ENCODE peak calls at places on chromosomes 4 and X, in five cellular contexts. F is AG04449, U is foreskin keratinocyte, V is GM12865, K is WERI-Rb-1. S is an unnamed sample.

GRCh38 chr4:15882675-15883086 is 55.9 kb downstream of the FGFBP1 start:
- DNase-seq in F (peak; percentile 38), U (peak; percentile 32), V (peak; percentile 86), K (peak; percentile 62), S (peak; percentile 47)

GRCh38 chr4:3868146-3868840 is 102.1 kb downstream of the ADRA2C start:
- DNase-seq in F (no peak), U (no peak), V (no peak), K (peak; percentile 7), S (peak; percentile 45)

GRCh38 chrX:15146515-15146914 is 123.4 kb downstream of the ASB9 start:
- DNase-seq in F (no peak), U (no peak), V (peak; percentile 17), K (peak; percentile 11), S (peak; percentile 39)

GRCh38 chr4:76947369-76947768 is 2.2 kb upstream of the SEPTIN11 start:
- DNase-seq in F (no peak), U (no peak), V (no peak), K (no peak), S (no peak)

GRCh38 chr4:146943691-146944375 is 1.8 kb downstream of the TTC29 start:
- DNase-seq in F (no peak), U (no peak), V (no peak), K (no peak), S (no peak)

GRCh38 chrX:136130931-136131843 is 16.1 kb upstream of the FHL1 start:
- DNase-seq in F (peak; percentile 49), U (peak; percentile 97), V (no peak), K (no peak), S (no peak)

GRCh38 chr4:3045500-3045850 is 28.9 kb downstream of the HTT-AS start:
- DNase-seq in F (peak; percentile 36), U (no peak), V (peak; percentile 81), K (no peak), S (no peak)

GRCh38 chr4:151325320-151326246 is at the start of gene SH3D19:
- DNase-seq in F (no peak), U (no peak), V (no peak), K (peak; percentile 94), S (peak; percentile 82)

GRCh38 chr4:145956288-145956890 is 17.8 kb upstream of the ZNF827 start:
- DNase-seq in F (no peak), U (no peak), V (peak; percentile 71), K (peak; percentile 50), S (peak; percentile 58)

GRCh38 chr4:123484291-123484926 is 87.8 kb downstream of the SPRY1 start:
- DNase-seq in F (no peak), U (no peak), V (no peak), K (no peak), S (no peak)

GRCh38 chrX:39953027-39953426 is 144.7 kb downstream of the BCOR start:
- DNase-seq in F (no peak), U (no peak), V (no peak), K (no peak), S (no peak)

GRCh38 chr4:56215138-56215793 is 172.0 kb downstream of the AASDH start:
- DNase-seq in F (no peak), U (no peak), V (no peak), K (no peak), S (no peak)

GRCh38 chr4:30719363-30720020 is 677 bp upstream of the PCDH7 start:
- DNase-seq in F (no peak), U (no peak), V (no peak), K (peak; percentile 65), S (peak; percentile 58)

GRCh38 chrX:10618911-10619310 is 1.5 kb downstream of the MID1 start:
- DNase-seq in F (no peak), U (no peak), V (no peak), K (no peak), S (no peak)

GRCh38 chr4:53480909-53481308 is 103.5 kb downstream of the FIP1L1 start:
- DNase-seq in F (no peak), U (no peak), V (no peak), K (no peak), S (no peak)

GRCh38 chr4:162163892-162164759 is at the start of gene FSTL5:
- DNase-seq in F (no peak), U (peak; percentile 72), V (peak; percentile 67), K (peak; percentile 99), S (peak; percentile 87)

GRCh38 chr4:164467493-164467892 is 286.4 kb upstream of the SMIM31 start:
- DNase-seq in F (no peak), U (peak; percentile 51), V (no peak), K (no peak), S (no peak)

GRCh38 chrX:40016702-40017101 is 81.1 kb downstream of the BCOR start:
- DNase-seq in F (no peak), U (no peak), V (peak; percentile 57), K (no peak), S (no peak)

GRCh38 chr4:82428526-82428968 is 1.7 kb downstream of the HNRNPDL start:
- DNase-seq in F (no peak), U (no peak), V (no peak), K (no peak), S (no peak)

GRCh38 chr4:104128031-104128849 is 366.5 kb downstream of the CXXC4 start:
- DNase-seq in F (no peak), U (no peak), V (no peak), K (no peak), S (no peak)

GRCh38 chr4:147173797-147174196 is 228.1 kb upstream of the TTC29 start:
- DNase-seq in F (no peak), U (no peak), V (no peak), K (no peak), S (no peak)

GRCh38 chr4:132227349-132228165 is 921.5 kb upstream of the PCDH10 start:
- DNase-seq in F (no peak), U (no peak), V (peak; percentile 35), K (peak; percentile 84), S (peak; percentile 34)
- TF ChIP-seq CTCF in F (peak; percentile 44), U (peak; percentile 65), V (peak; percentile 44), K (peak; percentile 87), S (peak; percentile 29)

GRCh38 chr4:46270986-46271596 is 118.8 kb downstream of the GABRA2 start:
- DNase-seq in F (no peak), U (no peak), V (peak; percentile 35), K (peak; percentile 8), S (no peak)
- TF ChIP-seq CTCF in F (no peak), U (peak; percentile 59), V (peak; percentile 36), K (peak; percentile 39), S (peak; percentile 41)

GRCh38 chr4:12956026-12956425 is 528.1 kb downstream of the RAB28 start:
- DNase-seq in F (no peak), U (no peak), V (no peak), K (no peak), S (no peak)
- TF ChIP-seq CTCF in F (no peak), U (no peak), V (no peak), K (no peak), S (no peak)

GRCh38 chr4:24434193-24434728 is 150.1 kb downstream of the DHX15 start:
- DNase-seq in F (no peak), U (no peak), V (no peak), K (peak; percentile 61), S (no peak)

GRCh38 chr4:24425868-24426267 is 158.5 kb downstream of the DHX15 start:
- DNase-seq in F (no peak), U (no peak), V (no peak), K (no peak), S (no peak)

GRCh38 chr4:24423670-24424069 is 160.7 kb downstream of the DHX15 start:
- DNase-seq in F (no peak), U (no peak), V (no peak), K (no peak), S (no peak)

GRCh38 chr4:24433515-24434192 is 150.7 kb downstream of the DHX15 start:
- DNase-seq in F (no peak), U (no peak), V (no peak), K (peak; percentile 89), S (no peak)

DNA sequence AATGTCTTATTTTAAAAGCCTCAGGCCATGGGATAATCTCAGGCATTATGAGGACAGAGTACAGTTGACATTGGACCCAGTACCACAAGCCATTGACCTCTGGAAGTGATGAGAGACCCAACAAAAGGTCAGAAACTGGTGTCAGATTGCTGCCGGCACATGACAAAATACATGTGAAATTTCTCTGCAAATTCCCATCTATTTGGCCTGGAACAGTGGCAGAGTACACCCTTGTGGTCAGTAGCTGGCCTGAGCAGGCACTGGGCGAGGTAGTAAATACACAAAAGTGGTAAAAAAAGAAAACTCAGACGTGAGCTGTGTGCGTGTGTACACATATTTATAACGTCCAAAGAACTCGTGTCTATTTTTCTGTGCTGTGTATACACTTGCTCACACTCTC is 155.5 kb downstream of the DHX15 start:
- DNase-seq in F (no peak), U (no peak), V (no peak), K (no peak), S (no peak)
- TF ChIP-seq CTCF in F (no peak), U (no peak), V (no peak), K (no peak), S (no peak)

GRCh38 chr4:99998062-99998880 is 48.2 kb upstream of the H2AZ1 start:
- DNase-seq in F (no peak), U (peak; percentile 62), V (peak; percentile 37), K (no peak), S (no peak)
- TF ChIP-seq CTCF in F (peak; percentile 7), U (peak; percentile 70), V (peak; percentile 27), K (peak; percentile 23), S (no peak)

GRCh38 chrX:118974908-118975671 is 672 bp downstream of the LONRF3 start:
- DNase-seq in F (no peak), U (no peak), V (peak; percentile 19), K (peak; percentile 10), S (peak; percentile 39)
- TF ChIP-seq CTCF in F (no peak), U (no peak), V (no peak), K (no peak), S (no peak)

GRCh38 chr4:36386691-36387090 is 105.3 kb downstream of the DTHD1 start:
- DNase-seq in F (no peak), U (no peak), V (no peak), K (no peak), S (no peak)
- TF ChIP-seq CTCF in F (no peak), U (peak; percentile 54), V (no peak), K (no peak), S (no peak)

S was measured in endothelial cell.